ENCODE peak calls at places on chromosomes 1 and 21, in four cellular contexts. One of them, this sample, is unnamed.

GRCh38 chr1:16256478-16256877 is 19.5 kb upstream of the CPLANE2 start:
- DNase-seq in fibroblast of lung: no peak
- DNase-seq in HCT116: no peak
- DNase-seq in neural progenitor cell: no peak
- DNase-seq in this sample: no peak

GRCh38 chr21:31222142-31222541 is 121.9 kb downstream of the TIAM1 start:
- DNase-seq in fibroblast of lung: peak; percentile 75
- DNase-seq in HCT116: no peak
- DNase-seq in neural progenitor cell: no peak
- DNase-seq in this sample: no peak

GRCh38 chr1:227429447-227430359 is 111.4 kb upstream of the CDC42BPA start:
- DNase-seq in fibroblast of lung: peak; percentile 22
- DNase-seq in HCT116: no peak
- DNase-seq in neural progenitor cell: no peak
- DNase-seq in this sample: no peak

GRCh38 chr1:179126338-179127060 is 44.6 kb downstream of the TOR3A start:
- DNase-seq in fibroblast of lung: no peak
- DNase-seq in HCT116: no peak
- DNase-seq in neural progenitor cell: no peak
- DNase-seq in this sample: no peak

GRCh38 chr1:53069663-53070327 is 7.8 kb downstream of the PODN start:
- DNase-seq in fibroblast of lung: no peak
- DNase-seq in HCT116: no peak
- DNase-seq in neural progenitor cell: no peak
- DNase-seq in this sample: no peak

GRCh38 chr1:83856381-83856780 is 142.6 kb downstream of the TTLL7 start:
- DNase-seq in fibroblast of lung: no peak
- DNase-seq in HCT116: no peak
- DNase-seq in neural progenitor cell: no peak
- DNase-seq in this sample: no peak

GRCh38 chr1:87684194-87684593 is 355.5 kb downstream of the LMO4 start:
- DNase-seq in fibroblast of lung: peak; percentile 67
- DNase-seq in HCT116: no peak
- DNase-seq in neural progenitor cell: peak; percentile 14
- DNase-seq in this sample: no peak

GRCh38 chr1:236451796-236452373 is 57.8 kb downstream of the EDARADD start:
- DNase-seq in fibroblast of lung: no peak
- DNase-seq in HCT116: peak; percentile 22
- DNase-seq in neural progenitor cell: peak; percentile 42
- DNase-seq in this sample: no peak

GRCh38 chr21:44920694-44921604 is at the start of gene ITGB2:
- DNase-seq in fibroblast of lung: no peak
- DNase-seq in HCT116: no peak
- DNase-seq in neural progenitor cell: no peak
- DNase-seq in this sample: no peak

GRCh38 chr1:40519517-40519916 is 10.9 kb downstream of the EXO5 start:
- DNase-seq in fibroblast of lung: no peak
- DNase-seq in HCT116: no peak
- DNase-seq in neural progenitor cell: no peak
- DNase-seq in this sample: no peak

GRCh38 chr21:15472641-15473040 is 257.1 kb upstream of the USP25 start:
- DNase-seq in fibroblast of lung: no peak
- DNase-seq in HCT116: no peak
- DNase-seq in neural progenitor cell: no peak
- DNase-seq in this sample: no peak

GRCh38 chr1:62335656-62336055 is 16.4 kb upstream of the KANK4 start:
- DNase-seq in fibroblast of lung: no peak
- DNase-seq in HCT116: no peak
- DNase-seq in neural progenitor cell: no peak
- DNase-seq in this sample: no peak

GRCh38 chr21:15250384-15250783 is 185.6 kb upstream of the NRIP1 start:
- DNase-seq in fibroblast of lung: peak; percentile 47
- DNase-seq in HCT116: no peak
- DNase-seq in neural progenitor cell: no peak
- DNase-seq in this sample: peak; percentile 32

GRCh38 chr1:111658622-111659021 is 39.0 kb downstream of the RAP1A start:
- DNase-seq in fibroblast of lung: no peak
- DNase-seq in HCT116: no peak
- DNase-seq in neural progenitor cell: no peak
- DNase-seq in this sample: no peak

GRCh38 chr1:37055631-37056030 is 21.3 kb upstream of the GRIK3 start:
- DNase-seq in fibroblast of lung: no peak
- DNase-seq in HCT116: no peak
- DNase-seq in neural progenitor cell: no peak
- DNase-seq in this sample: no peak

GRCh38 chr21:46361937-46362336 is 38.0 kb downstream of the PCNT start:
- DNase-seq in fibroblast of lung: no peak
- DNase-seq in HCT116: no peak
- DNase-seq in neural progenitor cell: no peak
- DNase-seq in this sample: no peak

GRCh38 chr1:218565333-218565732 is 220.2 kb downstream of the TGFB2 start:
- DNase-seq in fibroblast of lung: no peak
- DNase-seq in HCT116: no peak
- DNase-seq in neural progenitor cell: no peak
- DNase-seq in this sample: no peak

GRCh38 chr1:27157194-27157593 is 2.3 kb upstream of the SLC9A1 start:
- DNase-seq in fibroblast of lung: no peak
- DNase-seq in HCT116: no peak
- DNase-seq in neural progenitor cell: no peak
- DNase-seq in this sample: no peak

GRCh38 chr1:55402117-55402516 is 187.0 kb upstream of the USP24 start:
- DNase-seq in fibroblast of lung: peak; percentile 54
- DNase-seq in HCT116: no peak
- DNase-seq in neural progenitor cell: no peak
- DNase-seq in this sample: no peak

GRCh38 chr1:8047686-8048522 is 21.8 kb upstream of the ERRFI1 start:
- DNase-seq in fibroblast of lung: peak; percentile 93
- DNase-seq in HCT116: peak; percentile 81
- DNase-seq in neural progenitor cell: no peak
- DNase-seq in this sample: no peak

GRCh38 chr1:7207875-7208646 is 422.8 kb downstream of the CAMTA1 start:
- DNase-seq in fibroblast of lung: peak; percentile 67
- DNase-seq in HCT116: peak; percentile 65
- DNase-seq in neural progenitor cell: peak; percentile 82
- DNase-seq in this sample: peak; percentile 40

GRCh38 chr1:244324176-244324883 is 127.4 kb downstream of the ADSS2 start:
- DNase-seq in fibroblast of lung: no peak
- DNase-seq in HCT116: no peak
- DNase-seq in neural progenitor cell: no peak
- DNase-seq in this sample: no peak

GRCh38 chr1:201436461-201436860 is 14.9 kb upstream of the TNNI1 start:
- DNase-seq in fibroblast of lung: no peak
- DNase-seq in HCT116: peak; percentile 56
- DNase-seq in neural progenitor cell: peak; percentile 55
- DNase-seq in this sample: no peak

GRCh38 chr21:32021319-32022027 is 148.7 kb downstream of the HUNK start:
- DNase-seq in fibroblast of lung: no peak
- DNase-seq in HCT116: no peak
- DNase-seq in neural progenitor cell: no peak
- DNase-seq in this sample: no peak

GRCh38 chr1:58882322-58882951 is 98.6 kb upstream of the JUN start:
- DNase-seq in fibroblast of lung: no peak
- DNase-seq in HCT116: no peak
- DNase-seq in neural progenitor cell: no peak
- DNase-seq in this sample: no peak

GRCh38 chr1:167127236-167127635 is 33.4 kb downstream of the STYXL2 start:
- DNase-seq in fibroblast of lung: no peak
- DNase-seq in HCT116: no peak
- DNase-seq in neural progenitor cell: no peak
- DNase-seq in this sample: no peak
- H4K20me1 ChIP-seq in fibroblast of lung: no peaks in the 10 kb centered on the region
- H4K20me1 ChIP-seq in HCT116: no peaks in the 10 kb centered on the region
- H4K20me1 ChIP-seq in neural progenitor cell: no peaks in the 10 kb centered on the region
- H4K20me1 ChIP-seq in this sample: no peaks in the 10 kb centered on the region

DNA sequence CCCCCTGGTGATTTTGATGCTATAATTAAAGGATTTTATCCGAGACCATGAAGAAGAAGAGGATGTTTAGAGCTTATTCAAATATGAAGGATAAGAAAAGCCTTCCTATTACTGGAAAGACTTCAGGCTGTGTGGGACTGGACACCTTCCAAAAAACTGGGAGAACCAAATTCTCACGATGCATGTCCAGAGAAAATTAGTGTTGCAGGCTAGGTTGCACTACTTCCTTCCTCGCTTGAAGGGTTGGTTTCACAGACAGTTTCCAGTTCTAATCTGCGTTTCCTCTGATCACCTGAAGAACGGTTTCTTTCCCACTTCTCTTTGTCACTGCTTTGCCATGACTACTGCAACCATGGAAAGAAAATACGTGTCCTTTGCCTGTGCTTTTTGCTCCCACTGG is 2.0 kb downstream of the MTARC2 start:
- DNase-seq in fibroblast of lung: peak; percentile 48
- DNase-seq in HCT116: no peak
- DNase-seq in neural progenitor cell: no peak
- DNase-seq in this sample: no peak
- H3K9ac ChIP-seq in fibroblast of lung: no peak overlapping the region
- H3K9ac ChIP-seq in HCT116: no peak overlapping the region
- H3K9ac ChIP-seq in neural progenitor cell: no peak overlapping the region
- H3K9ac ChIP-seq in this sample: no peak overlapping the region

DNA sequence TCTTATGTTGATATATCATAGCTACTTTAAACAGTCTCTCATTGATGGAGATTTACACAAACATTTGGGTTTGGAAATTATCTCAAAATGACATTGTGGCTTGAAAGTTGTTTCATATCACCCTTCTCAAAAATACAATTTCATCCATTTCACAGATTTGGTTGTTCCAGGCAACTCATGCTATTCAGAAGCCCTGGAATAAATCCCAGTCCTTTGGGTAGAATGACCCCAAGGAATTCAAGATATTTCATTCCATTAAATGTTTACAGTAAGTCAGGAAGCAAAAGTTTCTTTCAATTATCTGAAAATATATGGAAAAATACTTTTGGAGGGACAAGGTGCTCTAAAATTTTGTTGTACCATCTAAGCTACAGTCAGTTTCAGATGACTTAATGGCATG is 27.1 kb downstream of the MPZL1 start:
- DNase-seq in fibroblast of lung: peak; percentile 43
- DNase-seq in HCT116: no peak
- DNase-seq in neural progenitor cell: no peak
- DNase-seq in this sample: no peak
- H4K20me1 ChIP-seq in fibroblast of lung: no peaks in the 10 kb centered on the region
- H4K20me1 ChIP-seq in HCT116: no peaks in the 10 kb centered on the region
- H4K20me1 ChIP-seq in neural progenitor cell: peaks cover 86% of the 10 kb centered on the region
- H4K20me1 ChIP-seq in this sample: no peaks in the 10 kb centered on the region

GRCh38 chr1:225880210-225880584 is 2.0 kb downstream of the TMEM63A start:
- DNase-seq in fibroblast of lung: no peak
- DNase-seq in HCT116: no peak
- DNase-seq in neural progenitor cell: no peak
- DNase-seq in this sample: no peak

GRCh38 chr1:225879521-225880209 is 2.5 kb downstream of the TMEM63A start:
- DNase-seq in fibroblast of lung: no peak
- DNase-seq in HCT116: no peak
- DNase-seq in neural progenitor cell: no peak
- DNase-seq in this sample: no peak

GRCh38 chr1:225877570-225877969 is 4.6 kb downstream of the TMEM63A start:
- DNase-seq in fibroblast of lung: peak; percentile 45
- DNase-seq in HCT116: no peak
- DNase-seq in neural progenitor cell: peak; percentile 73
- DNase-seq in this sample: no peak

GRCh38 chr1:225876900-225877510 is 5.2 kb downstream of the TMEM63A start:
- DNase-seq in fibroblast of lung: no peak
- DNase-seq in HCT116: no peak
- DNase-seq in neural progenitor cell: no peak
- DNase-seq in this sample: no peak

GRCh38 chr1:225878282-225878681 is 3.9 kb downstream of the TMEM63A start:
- DNase-seq in fibroblast of lung: no peak
- DNase-seq in HCT116: no peak
- DNase-seq in neural progenitor cell: no peak
- DNase-seq in this sample: no peak
- H3K9ac ChIP-seq in fibroblast of lung: no peak overlapping the region
- H3K9ac ChIP-seq in HCT116: no peak overlapping the region
- H3K9ac ChIP-seq in neural progenitor cell: no peak overlapping the region
- H3K9ac ChIP-seq in this sample: no peak overlapping the region

DNA sequence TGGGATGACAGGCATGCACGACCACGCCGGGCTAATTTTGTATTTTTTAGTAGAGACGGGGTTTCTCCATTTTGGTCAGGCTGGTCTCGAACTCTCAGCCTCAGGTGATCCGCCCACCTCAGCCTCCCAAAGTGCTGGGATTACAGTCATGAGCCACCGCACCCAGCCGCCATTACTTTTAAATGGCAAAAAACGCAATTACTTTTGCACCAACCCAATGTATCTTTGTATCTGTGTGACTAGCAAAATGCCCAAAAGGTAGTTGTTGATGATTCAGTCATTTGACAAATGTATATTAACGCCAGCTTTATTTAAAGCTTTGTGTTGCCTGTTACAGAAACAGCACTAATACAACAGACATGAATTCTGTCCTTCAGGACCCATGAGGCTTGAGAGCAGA is 216.9 kb upstream of the FMN2 start:
- DNase-seq in fibroblast of lung: no peak
- DNase-seq in HCT116: no peak
- DNase-seq in neural progenitor cell: no peak
- DNase-seq in this sample: no peak
- H4K20me1 ChIP-seq in fibroblast of lung: no peaks in the 10 kb centered on the region
- H4K20me1 ChIP-seq in HCT116: no peaks in the 10 kb centered on the region
- H4K20me1 ChIP-seq in neural progenitor cell: no peaks in the 10 kb centered on the region
- H4K20me1 ChIP-seq in this sample: no peaks in the 10 kb centered on the region

This sample was measured in keratinocyte.